ENCODE peak calls at places on chromosomes 4 and X, in four cellular contexts. P, J, M and T are unnamed samples.

GRCh38 chr4:141972950-141973349 is 336.6 kb downstream of the IL15 start:
- DNase-seq in M (no peak), J (no peak), P (no peak), T (no peak)

GRCh38 chrX:7582191-7582590 is 260.8 kb upstream of the VCX start:
- DNase-seq in P (no peak), M (no peak), J (no peak), T (no peak)

GRCh38 chr4:182010876-182011275 is 232.3 kb upstream of the TENM3 start:
- DNase-seq in J (no peak), M (peak), P (no peak), T (no peak)

GRCh38 chrX:7889138-7889537 is 38.1 kb downstream of the PNPLA4 start:
- DNase-seq in J (no peak), M (no peak), P (no peak), T (no peak)

GRCh38 chr4:24863799-24864198 is 49.0 kb downstream of the CCDC149 start:
- DNase-seq in P (no peak), J (no peak), M (no peak), T (no peak)

GRCh38 chr4:124173892-124174291 is 538.6 kb downstream of the ANKRD50 start:
- DNase-seq in J (no peak), P (no peak), M (no peak), T (no peak)

GRCh38 chrX:100070334-100070849 is 339.7 kb downstream of the PCDH19 start:
- DNase-seq in M (no peak), P (no peak), J (no peak), T (no peak)

GRCh38 chrX:119942831-119943184 is 743 bp downstream of the NKAP start:
- DNase-seq in J (no peak), M (peak), P (no peak), T (no peak)

GRCh38 chrX:129686422-129686948 is 31.7 kb upstream of the APLN start:
- DNase-seq in M (peak), J (no peak), P (peak), T (no peak)

GRCh38 chr4:23392860-23393458 is 496.9 kb downstream of the PPARGC1A start:
- DNase-seq in J (no peak), P (no peak), M (no peak), T (no peak)

GRCh38 chr4:111689731-111690130 is 455.5 kb upstream of the FAM241A start:
- DNase-seq in J (no peak), P (no peak), M (peak), T (no peak)

GRCh38 chrX:136138939-136139338 is 8.4 kb upstream of the FHL1 start:
- DNase-seq in M (no peak), J (no peak), P (no peak), T (no peak)

GRCh38 chr4:108590776-108591175 is 29.6 kb upstream of the RPL34 start:
- DNase-seq in M (peak), P (no peak), J (no peak), T (no peak)

GRCh38 chrX:132063862-132064261 is 40.8 kb downstream of the STK26 start:
- DNase-seq in J (no peak), M (no peak), P (no peak), T (no peak)

GRCh38 chr4:92270908-92271307 is 32.9 kb upstream of the GRID2 start:
- DNase-seq in P (no peak), M (no peak), J (no peak), T (no peak)

GRCh38 chr4:183142566-183143545 is 43.8 kb downstream of the WWC2 start:
- DNase-seq in J (no peak), M (peak), P (peak), T (peak)

GRCh38 chrX:137428777-137429564 is 137.0 kb upstream of the ZIC3 start:
- DNase-seq in J (no peak), P (no peak), M (no peak), T (no peak)

GRCh38 chrX:54807524-54808108 is at the start of gene MAGED2:
- DNase-seq in J (no peak), P (peak), M (peak), T (peak)

GRCh38 chr4:8308144-8308543 is 38.6 kb downstream of the HTRA3 start:
- DNase-seq in J (peak), M (no peak), P (no peak), T (no peak)

GRCh38 chrX:115894087-115894486 is 276.5 kb upstream of the AGTR2 start:
- DNase-seq in M (peak), J (no peak), P (peak), T (peak)

GRCh38 chr4:22485751-22486150 is 30.1 kb downstream of the ADGRA3 start:
- DNase-seq in M (peak), P (no peak), J (no peak), T (no peak)

GRCh38 chr4:6250235-6250983 is 19.2 kb upstream of the WFS1 start:
- DNase-seq in J (peak), M (peak), P (no peak), T (no peak)

GRCh38 chr4:3254302-3255131 is 5.6 kb downstream of the MSANTD1 start:
- DNase-seq in M (no peak), P (peak), J (peak), T (peak)

GRCh38 chr4:145909331-145909730 is 29.3 kb downstream of the ZNF827 start:
- DNase-seq in P (no peak), M (no peak), J (no peak), T (peak)

GRCh38 chr4:88029556-88029955 is 22.1 kb downstream of the PKD2 start:
- DNase-seq in P (no peak), J (no peak), M (no peak), T (no peak)

GRCh38 chrX:136778914-136779313 is 1.8 kb downstream of the ARHGEF6 start:
- DNase-seq in J (no peak), P (no peak), M (no peak), T (no peak)

GRCh38 chrX:68978211-68978780 is 149.5 kb downstream of the EFNB1 start:
- DNase-seq in P (no peak), J (no peak), M (peak), T (no peak)

GRCh38 chr4:182169987-182170386 is 73.2 kb upstream of the TENM3 start:
- DNase-seq in M (no peak), J (no peak), P (no peak), T (no peak)

GRCh38 chr4:187108846-187109245 is 385.2 kb upstream of the FAT1 start:
- DNase-seq in J (no peak), M (peak), P (no peak), T (no peak)